ENCODE peak calls at places on chromosomes 13 and 19, in ten cellular contexts. E is activated naive CD4-positive, alpha-beta T cell treated with anti-CD3 and anti-CD28 coated beads for 36 hours; G is Calu3; T is activated T-helper 1 cell treated with anti-CD3 and anti-CD28 coated beads, Interleukin-2, amount 50 U/mL, for 16 hours; R is activated T-cell treated with anti-CD3 and anti-CD28 coated beads, Interleukin-2, amount 50 U/mL, for 72 hours; W is NCI-H2029 treated with DMSO at 0.1 percent for 48 hours; X is fibroblast of mammary gland; I is frontal cortex; F is NCI-H510A; Q is AG04449. U is an unnamed sample.

GRCh38 chr19:54667217-54667616 is 4.4 kb downstream of the LILRB4 start:
- DNase-seq in E (no peak), G (no peak), T (no peak), R (no peak), W (no peak), X (no peak), I (no peak), F (no peak), Q (no peak), U (no peak)

GRCh38 chr19:33446156-33446917 is 72.8 kb downstream of the CEBPG start:
- DNase-seq in E (no peak), G (no peak), T (no peak), R (no peak), W (no peak), X (peak; percentile 48), I (no peak), F (no peak), Q (no peak), U (no peak)

GRCh38 chr19:3161453-3161852 is 17.1 kb upstream of the S1PR4 start:
- DNase-seq in E (peak; percentile 37), G (no peak), T (no peak), R (no peak), W (no peak), X (peak; percentile 72), I (no peak), F (no peak), Q (no peak), U (no peak)

GRCh38 chr13:74056829-74057564 is 77.2 kb downstream of the KLF12 start:
- DNase-seq in E (no peak), G (no peak), T (no peak), R (no peak), W (no peak), X (no peak), I (no peak), F (no peak), Q (no peak), U (no peak)

GRCh38 chr13:76610819-76611415 is 275.3 kb downstream of the KCTD12 start:
- DNase-seq in E (no peak), G (no peak), T (no peak), R (no peak), W (no peak), X (no peak), I (no peak), F (no peak), Q (no peak), U (no peak)

GRCh38 chr13:59112375-59112774 is 1051.4 kb downstream of the DIAPH3 start:
- DNase-seq in E (no peak), G (no peak), T (no peak), R (no peak), W (no peak), X (peak; percentile 96), I (peak; percentile 13), F (no peak), Q (peak; percentile 93), U (no peak)

GRCh38 chr19:50728084-50728737 is 5.0 kb downstream of the CLEC11A start:
- DNase-seq in E (peak; percentile 90), G (no peak), T (no peak), R (peak; percentile 90), W (no peak), X (peak; percentile 84), I (peak; percentile 71), F (no peak), Q (no peak), U (peak; percentile 62)

GRCh38 chr13:24613755-24614154 is 66.5 kb upstream of the ATP12A start:
- DNase-seq in E (no peak), G (no peak), T (no peak), R (no peak), W (no peak), X (no peak), I (no peak), F (no peak), Q (no peak), U (no peak)

GRCh38 chr19:655691-656090 is 7.3 kb downstream of the RNF126 start:
- DNase-seq in E (no peak), G (no peak), T (no peak), R (no peak), W (no peak), X (no peak), I (no peak), F (no peak), Q (no peak), U (no peak)

GRCh38 chr19:35717665-35718344 is at the start of gene KMT2B:
- DNase-seq in E (no peak), G (peak; percentile 99), T (no peak), R (peak; percentile 96), W (no peak), X (no peak), I (peak; percentile 100), F (peak; percentile 94), Q (no peak), U (no peak)

GRCh38 chr13:43572601-43573360 is 214.0 kb downstream of the ENOX1 start:
- DNase-seq in E (no peak), G (no peak), T (no peak), R (no peak), W (no peak), X (peak; percentile 33), I (no peak), F (no peak), Q (peak; percentile 61), U (no peak)

GRCh38 chr19:952680-953500 is 27.1 kb downstream of the ARID3A start:
- DNase-seq in E (no peak), G (peak; percentile 44), T (no peak), R (no peak), W (no peak), X (no peak), I (no peak), F (no peak), Q (no peak), U (no peak)

GRCh38 chr19:10368101-10368803 is 12.1 kb downstream of the TYK2 start:
- DNase-seq in E (no peak), G (no peak), T (no peak), R (no peak), W (no peak), X (no peak), I (no peak), F (no peak), Q (no peak), U (no peak)

GRCh38 chr19:45160870-45161714 is at the start of gene NKPD1:
- DNase-seq in E (no peak), G (peak; percentile 94), T (no peak), R (no peak), W (no peak), X (no peak), I (no peak), F (peak; percentile 67), Q (no peak), U (no peak)

GRCh38 chr13:88074794-88075509 is 403.8 kb downstream of the SLITRK5 start:
- DNase-seq in E (no peak), G (no peak), T (no peak), R (no peak), W (no peak), X (peak; percentile 52), I (no peak), F (no peak), Q (no peak), U (no peak)

GRCh38 chr13:30872685-30873443 is 33.2 kb upstream of the MEDAG start:
- DNase-seq in E (no peak), G (no peak), T (no peak), R (no peak), W (no peak), X (peak; percentile 93), I (peak; percentile 48), F (no peak), Q (no peak), U (peak; percentile 67)

GRCh38 chr13:109699628-109700071 is 86.7 kb downstream of the IRS2 start:
- DNase-seq in E (no peak), G (no peak), T (no peak), R (no peak), W (no peak), X (no peak), I (no peak), F (no peak), Q (no peak), U (no peak)

GRCh38 chr19:48325265-48325910 is at the start of gene EMP3:
- DNase-seq in E (peak; percentile 92), G (peak; percentile 72), T (peak; percentile 70), R (peak; percentile 86), W (no peak), X (peak; percentile 91), I (peak; percentile 45), F (peak; percentile 27), Q (peak; percentile 65), U (peak; percentile 79)

GRCh38 chr13:23678768-23679167 is 108.6 kb downstream of the TNFRSF19 start:
- DNase-seq in E (no peak), G (no peak), T (no peak), R (no peak), W (no peak), X (no peak), I (no peak), F (no peak), Q (no peak), U (no peak)

GRCh38 chr13:51668580-51669195 is 84.4 kb downstream of the WDFY2 start:
- DNase-seq in E (no peak), G (no peak), T (no peak), R (no peak), W (no peak), X (no peak), I (no peak), F (no peak), Q (no peak), U (no peak)

GRCh38 chr13:80307401-80307987 is 33.4 kb downstream of the SPRY2 start:
- DNase-seq in E (no peak), G (no peak), T (no peak), R (no peak), W (no peak), X (no peak), I (no peak), F (no peak), Q (no peak), U (no peak)

GRCh38 chr19:27773318-27774094 is 1439.4 kb downstream of the UQCRFS1 start:
- DNase-seq in E (no peak), G (no peak), T (no peak), R (no peak), W (no peak), X (no peak), I (no peak), F (no peak), Q (no peak), U (no peak)